ENCODE peak calls at places on chromosomes 2 and 18, in four cellular contexts. U, W, Y and G are unnamed samples.

GRCh38 chr2:160408575-160409291 is 84.9 kb downstream of the RBMS1 start:
- DNase-seq in Y (no peak), U (no peak), W (no peak), G (no peak)

GRCh38 chr18:37668971-37669747 is 103.6 kb upstream of the CELF4 start:
- DNase-seq in U (no peak), Y (no peak), W (no peak), G (no peak)

GRCh38 chr2:222410534-222410933 is 13.8 kb upstream of the SGPP2 start:
- DNase-seq in W (no peak), Y (no peak), U (no peak), G (no peak)

GRCh38 chr2:41911033-41911432 is 136.8 kb upstream of the PKDCC start:
- DNase-seq in U (no peak), Y (no peak), W (no peak), G (no peak)

GRCh38 chr2:2647156-2647555 is 316.1 kb upstream of the MYT1L start:
- DNase-seq in W (no peak), Y (no peak), U (no peak), G (no peak)

GRCh38 chr18:21112140-21112473 is 494 bp upstream of the ROCK1 start:
- DNase-seq in Y (no peak), U (no peak), W (no peak), G (no peak)

GRCh38 chr2:182081602-182082260 is 96.1 kb downstream of the PPP1R1C start:
- DNase-seq in W (no peak), U (no peak), Y (no peak), G (no peak)

GRCh38 chr2:214358506-214358905 is 52.3 kb upstream of the VWC2L start:
- DNase-seq in Y (no peak), W (no peak), U (no peak), G (no peak)

GRCh38 chr2:85160946-85161625 is 27.9 kb downstream of the TCF7L1 start:
- DNase-seq in W (no peak), Y (no peak), U (no peak), G (no peak)

GRCh38 chr2:96163768-96164429 is 18.7 kb upstream of the DUSP2 start:
- DNase-seq in U (no peak), W (no peak), Y (peak; percentile 87), G (no peak)

GRCh38 chr2:134021830-134022524 is 231.9 kb upstream of the MGAT5 start:
- DNase-seq in Y (peak; percentile 78), W (no peak), U (no peak), G (no peak)

GRCh38 chr2:227657204-227657845 is 9.3 kb upstream of the SCYGR5 start:
- DNase-seq in U (no peak), Y (no peak), W (no peak), G (no peak)

GRCh38 chr2:191003405-191004309 is 10.3 kb downstream of the STAT1 start:
- DNase-seq in Y (no peak), U (no peak), W (no peak), G (no peak)

GRCh38 chr2:60483400-60483799 is 70.1 kb downstream of the BCL11A start:
- DNase-seq in Y (no peak), U (no peak), W (no peak), G (no peak)

GRCh38 chr18:9808530-9809241 is 77.1 kb upstream of the TXNDC2 start:
- DNase-seq in U (peak; percentile 89), Y (no peak), W (no peak), G (no peak)

GRCh38 chr18:9811978-9812377 is 73.8 kb upstream of the TXNDC2 start:
- DNase-seq in U (no peak), Y (no peak), W (no peak), G (no peak)

GRCh38 chr18:9810994-9811393 is 74.8 kb upstream of the TXNDC2 start:
- DNase-seq in U (no peak), Y (no peak), W (no peak), G (no peak)

GRCh38 chr18:9809686-9810085 is 76.1 kb upstream of the TXNDC2 start:
- DNase-seq in W (no peak), Y (no peak), U (no peak), G (no peak)

GRCh38 chr18:9810216-9810804 is 75.5 kb upstream of the TXNDC2 start:
- DNase-seq in W (no peak), Y (no peak), U (no peak), G (no peak)
- TF ChIP-seq SUZ12 in W (no peak), Y (no peak), U (no peak), G (no peak)

DNA sequence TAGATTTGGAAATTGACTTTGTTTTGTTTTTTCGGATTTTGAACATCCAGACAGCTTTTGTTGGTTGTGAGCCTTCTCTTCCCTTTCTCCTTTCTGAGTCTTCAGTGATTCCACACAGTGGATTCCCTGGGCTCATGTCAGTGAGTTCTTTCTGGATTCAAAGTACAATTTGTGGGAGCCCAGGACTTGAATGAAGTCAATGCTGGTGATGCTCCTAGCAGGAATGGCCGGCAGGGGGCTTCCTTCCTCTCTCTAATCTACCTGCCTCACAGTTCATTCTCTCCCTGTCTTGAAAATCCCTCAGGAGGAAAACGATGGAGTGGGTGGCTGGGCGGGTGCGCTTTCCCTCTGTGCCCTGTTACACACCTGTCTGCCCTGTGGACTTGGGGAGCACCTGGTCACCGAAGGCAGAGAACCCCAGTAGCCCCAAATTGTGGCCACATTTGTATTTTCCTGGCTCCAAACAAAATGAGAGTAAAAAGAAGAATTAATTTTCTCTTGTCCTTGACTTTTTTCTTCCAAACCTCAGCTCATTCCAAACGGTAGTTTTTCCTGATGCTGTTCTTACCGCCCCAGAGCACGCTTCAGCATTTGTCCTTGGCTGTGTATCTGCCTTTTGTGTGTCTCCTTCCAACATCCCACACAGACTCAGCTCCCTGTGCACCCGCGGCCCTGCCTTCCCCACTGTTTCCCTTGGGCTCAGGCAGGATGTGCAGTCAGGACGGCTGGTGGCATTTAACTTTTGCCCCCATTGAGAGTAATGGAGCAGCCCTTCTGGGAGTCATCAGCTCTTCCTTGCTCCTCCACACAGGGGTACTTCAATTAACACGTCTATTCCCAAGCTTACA is 86.6 kb downstream of the MARCO start:
- DNase-seq in U (peak; percentile 45), Y (no peak), W (no peak), G (peak; percentile 31)
- TF ChIP-seq SP1 in U (no peak), Y (no peak), W (no peak), G (no peak)

DNA sequence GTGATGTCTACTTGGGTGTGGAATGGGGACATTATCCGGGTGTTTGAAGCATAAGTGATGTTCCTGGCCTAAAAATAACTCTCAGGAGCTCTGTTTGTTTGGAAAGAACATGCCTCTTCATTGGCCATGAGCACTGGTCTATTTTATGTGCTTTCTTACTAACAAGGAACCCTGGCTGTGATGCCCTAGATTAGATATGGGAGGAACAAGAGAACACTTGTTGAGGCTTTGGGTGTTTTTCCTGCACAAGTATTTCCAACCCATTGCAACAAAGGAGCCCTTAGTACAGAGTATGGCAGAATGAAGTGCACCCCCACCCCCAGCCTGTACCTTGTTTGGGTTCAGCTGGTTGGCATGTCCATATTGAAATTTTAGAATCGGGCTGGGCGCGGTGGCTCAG is 95.9 kb downstream of the SLC4A3 start:
- DNase-seq in Y (no peak), U (no peak), W (no peak), G (no peak)
- TF ChIP-seq SUZ12 in Y (no peak), U (no peak), W (no peak), G (no peak)

DNA sequence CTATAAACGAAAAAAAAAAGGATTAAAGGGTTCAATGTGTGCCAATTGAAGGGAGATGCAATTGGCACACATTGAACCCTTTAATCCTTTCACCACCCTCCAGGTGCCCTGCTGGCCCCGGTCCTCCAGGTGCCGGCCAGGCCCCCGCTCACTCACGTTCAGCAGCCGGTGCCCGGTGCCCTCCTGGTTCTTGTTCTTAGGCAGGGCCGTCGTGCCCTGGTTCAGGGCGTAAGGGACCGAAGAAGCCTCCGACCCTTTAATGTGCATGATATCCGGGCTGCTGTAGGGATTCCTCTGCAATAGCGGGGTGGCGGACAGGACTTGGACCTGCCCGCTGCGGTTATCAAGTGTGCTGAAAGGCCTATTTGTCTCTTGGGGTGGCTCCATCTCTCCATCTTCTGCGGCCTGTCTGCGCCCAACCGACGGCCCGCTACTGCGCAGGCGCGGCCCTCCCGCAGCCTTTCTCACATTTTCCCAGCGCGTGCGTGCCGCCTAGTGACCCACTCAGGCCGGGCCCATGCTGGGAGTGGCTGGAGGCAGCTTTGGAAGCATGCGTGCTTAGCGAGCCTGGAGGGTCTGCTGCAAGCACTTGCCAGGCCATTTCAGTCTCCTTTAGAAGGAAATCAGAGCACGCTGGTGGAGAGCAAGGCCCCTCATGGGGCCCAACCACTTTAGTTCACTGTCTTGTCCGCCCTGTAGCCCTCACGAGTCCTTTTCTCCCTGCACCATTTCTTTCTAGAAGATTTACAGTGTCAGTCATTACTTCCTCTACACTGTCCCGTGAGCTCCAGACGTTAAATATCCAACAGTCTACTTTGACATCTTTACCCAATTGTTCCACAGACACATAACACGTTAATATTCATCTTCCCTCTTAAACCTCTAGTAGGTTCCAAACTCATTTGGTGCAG is 24.3 kb downstream of the TMEM237 start:
- DNase-seq in U (no peak), W (no peak), Y (no peak), G (no peak)
- TF ChIP-seq SP1 in U (no peak), W (no peak), Y (no peak), G (no peak)

GRCh38 chr2:172640389-172640788 is 84.5 kb downstream of the PDK1 start:
- DNase-seq in W (no peak), U (no peak), Y (no peak), G (no peak)

GRCh38 chr2:172635548-172635947 is 79.7 kb downstream of the PDK1 start:
- DNase-seq in U (no peak), Y (no peak), W (no peak), G (no peak)

GRCh38 chr2:172642301-172643020 is 86.6 kb downstream of the PDK1 start:
- DNase-seq in Y (no peak), W (no peak), U (no peak), G (no peak)

GRCh38 chr2:172643142-172643541 is 87.3 kb downstream of the PDK1 start:
- DNase-seq in Y (no peak), W (no peak), U (peak; percentile 19), G (no peak)

DNA sequence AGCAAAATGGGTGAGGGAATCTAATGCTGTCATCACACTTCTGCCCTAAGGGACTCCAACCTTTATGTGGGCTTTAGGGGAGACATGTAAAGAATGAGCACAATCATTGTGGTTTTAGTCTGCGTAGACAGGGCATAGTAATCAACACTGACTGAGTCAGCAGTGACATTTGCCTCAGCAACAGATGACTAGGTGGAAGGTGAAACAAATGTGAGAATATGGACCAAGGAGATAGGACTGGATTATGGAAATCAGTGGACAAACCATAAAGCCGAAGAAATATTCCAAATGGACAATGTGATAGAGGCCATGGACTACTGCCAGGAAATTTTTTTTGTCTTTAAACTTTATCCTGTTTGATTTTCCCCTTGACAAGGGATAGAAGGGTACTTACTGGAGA is 83.9 kb downstream of the PDK1 start:
- DNase-seq in U (no peak), W (no peak), Y (no peak), G (no peak)
- TF ChIP-seq SUZ12 in U (no peak), W (no peak), Y (no peak), G (no peak)

GRCh38 chr2:44100351-44100750 is 68.3 kb upstream of the PPM1B start:
- DNase-seq in Y (no peak), U (peak; percentile 38), W (no peak), G (no peak)
- TF ChIP-seq SP1 in Y (no peak), U (no peak), W (no peak), G (no peak)